ENCODE peak calls at places on chromosomes 16 and 17, in seven cellular contexts. S is heart right ventricle; M is naive thymus-derived CD4-positive, alpha-beta T cell; X is iPS DF 6.9; B is CD8-positive, alpha-beta memory T cell; F is GM23248; Y is effector memory CD4-positive, alpha-beta T cell. T is an unnamed sample.

GRCh38 chr17:42421479-42422332 is 1.4 kb downstream of the CAVIN1 start:
- DNase-seq in S (no peak), M (no peak), X (no peak), B (no peak), F (peak; percentile 90), Y (no peak), T (no peak)

GRCh38 chr17:35808240-35808961 is 883 bp upstream of the TAF15 start:
- DNase-seq in S (no peak), M (no peak), X (no peak), B (no peak), F (no peak), Y (no peak), T (no peak)

GRCh38 chr17:80727409-80727755 is 182.7 kb downstream of the RPTOR start:
- DNase-seq in S (no peak), M (no peak), X (no peak), B (no peak), F (no peak), Y (no peak), T (no peak)

GRCh38 chr17:3004150-3004801 is 59.1 kb downstream of the OR1D5 start:
- DNase-seq in S (peak; percentile 98), M (peak; percentile 69), X (no peak), B (peak; percentile 14), F (peak; percentile 98), Y (peak; percentile 36), T (peak; percentile 98)

GRCh38 chr16:4686497-4687210 is 6.7 kb upstream of the NUDT16L1 start:
- DNase-seq in S (no peak), M (no peak), X (no peak), B (no peak), F (no peak), Y (no peak), T (no peak)

GRCh38 chr17:66667491-66668030 is 167.4 kb upstream of the CACNG5 start:
- DNase-seq in S (no peak), M (peak; percentile 68), X (no peak), B (peak; percentile 17), F (no peak), Y (peak; percentile 45), T (no peak)

GRCh38 chr17:61385091-61385868 is 14.4 kb upstream of the TBX2 start:
- DNase-seq in S (no peak), M (no peak), X (no peak), B (no peak), F (no peak), Y (no peak), T (no peak)

GRCh38 chr17:29581583-29582253 is 7.7 kb downstream of the GIT1 start:
- DNase-seq in S (no peak), M (no peak), X (no peak), B (no peak), F (no peak), Y (no peak), T (no peak)

GRCh38 chr16:4846503-4846900 is 586 bp downstream of the GLYR1 start:
- DNase-seq in S (peak; percentile 63), M (no peak), X (no peak), B (peak; percentile 7), F (peak; percentile 87), Y (peak; percentile 4), T (peak; percentile 76)

GRCh38 chr17:48024149-48025039 is 13.2 kb downstream of the COPZ2 start:
- DNase-seq in S (peak; percentile 24), M (no peak), X (no peak), B (peak; percentile 35), F (peak; percentile 83), Y (peak; percentile 41), T (peak; percentile 58)

GRCh38 chr17:67624886-67625656 is 92.7 kb upstream of the NOL11 start:
- DNase-seq in S (no peak), M (no peak), X (no peak), B (no peak), F (no peak), Y (no peak), T (peak; percentile 16)

GRCh38 chr16:85347213-85347591 is 234.9 kb upstream of the CIBAR2 start:
- DNase-seq in S (no peak), M (no peak), X (no peak), B (no peak), F (peak; percentile 39), Y (no peak), T (peak; percentile 77)

GRCh38 chr16:86525696-86526095 is 15.4 kb downstream of the FOXF1 start:
- DNase-seq in S (no peak), M (no peak), X (no peak), B (no peak), F (no peak), Y (no peak), T (no peak)

GRCh38 chr17:76547183-76547641 is 7.4 kb downstream of the PRCD start:
- DNase-seq in S (peak; percentile 81), M (peak; percentile 63), X (peak; percentile 50), B (peak; percentile 28), F (peak; percentile 77), Y (peak; percentile 27), T (peak; percentile 95)

GRCh38 chr17:61442878-61443474 is 9.2 kb upstream of the TBX4 start:
- DNase-seq in S (no peak), M (no peak), X (no peak), B (no peak), F (no peak), Y (no peak), T (no peak)

GRCh38 chr17:75832652-75833400 is 11.4 kb downstream of the UNC13D start:
- DNase-seq in S (no peak), M (peak; percentile 30), X (no peak), B (no peak), F (no peak), Y (no peak), T (no peak)

GRCh38 chr16:1538804-1539520 is 5.5 kb downstream of the TMEM204 start:
- DNase-seq in S (no peak), M (no peak), X (no peak), B (no peak), F (no peak), Y (no peak), T (peak; percentile 94)

GRCh38 chr16:79838860-79839259 is 238.3 kb upstream of the MAF start:
- DNase-seq in S (no peak), M (no peak), X (no peak), B (no peak), F (peak; percentile 4), Y (no peak), T (no peak)

DNA sequence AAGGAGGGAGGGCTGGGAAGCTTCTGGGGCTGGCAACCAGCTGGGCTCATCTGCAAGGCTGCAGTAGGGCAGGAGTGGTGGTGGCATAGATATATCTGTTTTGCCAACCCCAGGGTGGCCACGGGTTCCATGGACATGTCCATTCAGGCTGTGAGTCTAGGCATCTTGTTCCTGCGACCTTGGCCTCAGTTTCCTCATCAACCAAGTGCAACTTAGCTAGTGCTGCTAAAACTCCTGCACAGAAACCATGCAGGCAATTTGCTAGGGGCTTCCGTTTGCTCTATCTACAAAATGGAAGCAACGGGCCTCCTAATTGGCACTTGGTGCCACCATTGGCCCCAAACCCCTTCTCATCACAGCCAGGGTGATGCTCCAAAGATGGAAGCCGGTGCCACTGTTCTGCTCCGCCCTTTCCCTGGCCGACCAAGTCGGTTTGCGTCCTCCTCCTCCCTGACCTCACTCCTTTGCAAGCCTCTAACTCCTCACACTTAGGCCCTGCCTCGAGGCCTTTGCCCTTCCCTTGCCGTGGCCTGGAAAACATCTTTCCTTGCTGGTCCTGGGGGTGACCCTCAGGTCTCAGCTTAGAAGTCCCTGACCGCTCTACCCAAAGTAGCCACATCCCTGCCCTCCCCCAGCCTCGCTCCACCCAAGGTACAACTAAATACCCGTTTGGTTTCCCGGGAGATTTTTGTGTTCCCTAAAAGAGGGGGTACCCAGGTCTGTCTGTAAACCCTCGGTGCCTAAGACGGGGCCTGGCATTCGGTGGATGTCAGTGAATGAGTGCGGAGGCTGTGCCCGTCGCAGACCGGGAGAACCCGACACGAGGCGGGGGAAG is 1.2 kb downstream of the SREBF1 start:
- DNase-seq in S (no peak), M (no peak), X (no peak), B (no peak), F (peak; percentile 55), Y (no peak), T (no peak)
- H3K4me1 ChIP-seq in S (peaks cover 92% of the 10 kb centered on the region), M (peaks cover 18% of the 10 kb centered on the region), X (peaks cover 21% of the 10 kb centered on the region), B (peaks cover 58% of the 10 kb centered on the region), F (peaks cover 31% of the 10 kb centered on the region), Y (peaks cover 28% of the 10 kb centered on the region), T (peaks cover 28% of the 10 kb centered on the region)

GRCh38 chr16:49022351-49022963 is 259.2 kb downstream of the CBLN1 start:
- DNase-seq in S (no peak), M (no peak), X (no peak), B (no peak), F (no peak), Y (no peak), T (no peak)

GRCh38 chr16:49024896-49025295 is 256.7 kb downstream of the CBLN1 start:
- DNase-seq in S (no peak), M (no peak), X (no peak), B (no peak), F (no peak), Y (no peak), T (no peak)

GRCh38 chr16:49026566-49026965 is 255.1 kb downstream of the CBLN1 start:
- DNase-seq in S (no peak), M (no peak), X (no peak), B (no peak), F (no peak), Y (no peak), T (no peak)

GRCh38 chr16:49023095-49023494 is 258.5 kb downstream of the CBLN1 start:
- DNase-seq in S (no peak), M (no peak), X (no peak), B (no peak), F (peak; percentile 9), Y (no peak), T (no peak)

GRCh38 chr16:49024016-49024415 is 257.6 kb downstream of the CBLN1 start:
- DNase-seq in S (no peak), M (no peak), X (no peak), B (no peak), F (no peak), Y (no peak), T (no peak)
- H3K4me1 ChIP-seq in S (peaks cover 6% of the 10 kb centered on the region), M (no peaks in the 10 kb centered on the region), X (peaks cover 6% of the 10 kb centered on the region), B (no peaks in the 10 kb centered on the region), F (no peaks in the 10 kb centered on the region), Y (no peaks in the 10 kb centered on the region), T (no peaks in the 10 kb centered on the region)

GRCh38 chr17:70108166-70108565 is 33.1 kb downstream of the KCNJ16 start:
- DNase-seq in S (no peak), M (no peak), X (no peak), B (no peak), F (no peak), Y (no peak), T (no peak)
- H3K4me1 ChIP-seq in S (peaks cover 17% of the 10 kb centered on the region), M (no peaks in the 10 kb centered on the region), X (no peaks in the 10 kb centered on the region), B (no peaks in the 10 kb centered on the region), F (peaks cover 5% of the 10 kb centered on the region), Y (no peaks in the 10 kb centered on the region), T (no peaks in the 10 kb centered on the region)

GRCh38 chr17:45227631-45228120 is 6.0 kb downstream of the FMNL1 start:
- DNase-seq in S (no peak), M (no peak), X (no peak), B (no peak), F (no peak), Y (no peak), T (no peak)
- H3K4me1 ChIP-seq in S (peaks cover 85% of the 10 kb centered on the region), M (peaks cover 69% of the 10 kb centered on the region), X (peaks cover 9% of the 10 kb centered on the region), B (peaks cover 75% of the 10 kb centered on the region), F (peaks cover 44% of the 10 kb centered on the region), Y (peaks cover 87% of the 10 kb centered on the region), T (peaks cover 28% of the 10 kb centered on the region)

GRCh38 chr16:65667013-65667578 is 545.2 kb upstream of the CDH11 start:
- DNase-seq in S (no peak), M (no peak), X (no peak), B (no peak), F (peak; percentile 42), Y (no peak), T (no peak)

DNA sequence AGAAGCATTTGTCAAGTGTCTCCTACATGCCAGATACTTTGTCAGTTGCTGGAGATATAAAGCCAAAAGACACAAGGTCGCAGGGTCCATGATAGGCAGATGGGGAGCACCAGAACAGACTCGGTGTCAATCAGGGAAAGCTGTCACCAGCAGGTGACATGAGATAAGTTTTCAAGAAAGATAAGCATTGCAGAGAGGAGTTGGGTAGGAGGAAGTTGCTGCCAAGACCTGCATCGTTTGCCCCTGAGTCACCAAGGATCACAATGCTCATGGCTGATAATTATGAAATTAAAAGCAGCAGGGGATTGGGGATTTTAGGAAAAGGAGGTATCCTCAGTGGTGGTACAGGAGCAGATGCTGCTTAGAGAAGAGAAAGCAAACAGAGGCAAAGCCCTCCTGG is 551.1 kb upstream of the CDH11 start:
- DNase-seq in S (no peak), M (no peak), X (no peak), B (no peak), F (peak; percentile 52), Y (no peak), T (no peak)
- H3K4me1 ChIP-seq in S (no peaks in the 10 kb centered on the region), M (no peaks in the 10 kb centered on the region), X (no peaks in the 10 kb centered on the region), B (no peaks in the 10 kb centered on the region), F (no peaks in the 10 kb centered on the region), Y (no peaks in the 10 kb centered on the region), T (no peaks in the 10 kb centered on the region)